ENCODE peak calls at places on chromosome 4, in eight cellular contexts. C, A, D, Y, B, Z, X and N are unnamed samples.

GRCh38 chr4:26141916-26142638 is 178.7 kb upstream of the RBPJ start:
- DNase-seq in Y (no peak), A (no peak), D (no peak), X (no peak), B (peak; percentile 63), C (peak; percentile 72), Z (no peak), N (peak; percentile 1)

GRCh38 chr4:84938316-84938715 is 28.2 kb downstream of the WDFY3 start:
- DNase-seq in B (no peak), Z (no peak), X (no peak), C (peak; percentile 90), D (no peak), A (peak; percentile 33), Y (no peak), N (no peak)

GRCh38 chr4:116551798-116552197 is 533.6 kb downstream of the TRAM1L1 start:
- DNase-seq in C (no peak), A (no peak), Z (no peak), Y (no peak), X (no peak), B (no peak), D (no peak), N (no peak)

GRCh38 chr4:121989715-121990114 is 37.9 kb upstream of the TRPC3 start:
- DNase-seq in D (peak; percentile 5), Y (no peak), Z (no peak), X (no peak), A (no peak), B (no peak), C (peak; percentile 48), N (no peak)

GRCh38 chr4:153332936-153333335 is 11.6 kb upstream of the MND1 start:
- DNase-seq in Z (no peak), Y (no peak), D (no peak), C (peak; percentile 26), B (no peak), X (no peak), A (no peak), N (no peak)

GRCh38 chr4:163195247-163195765 is 28.6 kb upstream of the NAF1 start:
- DNase-seq in D (no peak), X (no peak), C (no peak), B (no peak), Y (no peak), Z (no peak), A (no peak), N (no peak)

GRCh38 chr4:166017804-166018203 is 144.8 kb downstream of the TLL1 start:
- DNase-seq in A (peak; percentile 1), Y (no peak), C (peak; percentile 28), Z (no peak), X (no peak), D (no peak), B (no peak), N (no peak)

GRCh38 chr4:147732516-147733193 is 767 bp downstream of the ARHGAP10 start:
- DNase-seq in Z (no peak), B (no peak), C (peak; percentile 50), D (peak; percentile 24), X (no peak), Y (no peak), A (peak; percentile 51), N (no peak)

GRCh38 chr4:112604590-112604989 is 32.1 kb downstream of the ZGRF1 start:
- DNase-seq in Y (peak; percentile 11), X (no peak), C (peak; percentile 67), A (peak; percentile 35), Z (peak; percentile 25), D (peak; percentile 42), B (peak; percentile 52), N (no peak)

GRCh38 chr4:61572160-61572559 is 372.0 kb downstream of the ADGRL3 start:
- DNase-seq in A (peak; percentile 73), X (no peak), Y (no peak), D (no peak), Z (peak; percentile 53), B (no peak), C (no peak), N (peak; percentile 52)

GRCh38 chr4:182925298-182925738 is 8.1 kb upstream of the DCTD start:
- DNase-seq in X (peak; percentile 4), C (peak; percentile 83), Z (peak; percentile 37), B (peak; percentile 89), Y (no peak), A (peak; percentile 64), D (peak; percentile 72), N (no peak)

GRCh38 chr4:174216935-174217272 is 66.6 kb downstream of the FBXO8 start:
- DNase-seq in B (peak; percentile 71), Z (no peak), X (no peak), Y (no peak), C (no peak), D (no peak), A (no peak), N (no peak)

GRCh38 chr4:67229148-67229547 is 316.2 kb downstream of the CENPC start:
- DNase-seq in B (no peak), Y (no peak), D (no peak), X (no peak), A (no peak), C (no peak), Z (no peak), N (no peak)

GRCh38 chr4:179307297-179308136 is 1865.3 kb upstream of the AGA start:
- DNase-seq in C (peak; percentile 27), D (peak; percentile 55), Z (no peak), B (no peak), Y (peak; percentile 25), A (peak; percentile 15), X (no peak), N (no peak)